ENCODE peak calls at places on chromosomes 4 and X, in five cellular contexts. One of them, this sample, is unnamed.

GRCh38 chr4:27888523-27888922 is 1027.9 kb downstream of the STIM2 start:
- DNase-seq in GM06990: no peak
- DNase-seq in cerebellum: no peak
- DNase-seq in anterior cingulate cortex: no peak
- DNase-seq in NCI-H2081 treated with DMSO at 0.1 percent for 48 hours: no peak
- DNase-seq in this sample: no peak

GRCh38 chr4:140736669-140737343 is 19.4 kb downstream of the TBC1D9 start:
- DNase-seq in GM06990: no peak
- DNase-seq in cerebellum: no peak
- DNase-seq in anterior cingulate cortex: no peak
- DNase-seq in NCI-H2081 treated with DMSO at 0.1 percent for 48 hours: no peak
- DNase-seq in this sample: no peak

GRCh38 chrX:15749642-15750610 is 11.9 kb downstream of the CA5B start:
- DNase-seq in GM06990: no peak
- DNase-seq in cerebellum: no peak
- DNase-seq in anterior cingulate cortex: no peak
- DNase-seq in NCI-H2081 treated with DMSO at 0.1 percent for 48 hours: no peak
- DNase-seq in this sample: no peak

GRCh38 chr4:184012937-184013336 is 107.8 kb downstream of the STOX2 start:
- DNase-seq in GM06990: no peak
- DNase-seq in cerebellum: no peak
- DNase-seq in anterior cingulate cortex: no peak
- DNase-seq in NCI-H2081 treated with DMSO at 0.1 percent for 48 hours: no peak
- DNase-seq in this sample: no peak

GRCh38 chr4:6824071-6824470 is 41.5 kb downstream of the KIAA0232 start:
- DNase-seq in GM06990: no peak
- DNase-seq in cerebellum: no peak
- DNase-seq in anterior cingulate cortex: no peak
- DNase-seq in NCI-H2081 treated with DMSO at 0.1 percent for 48 hours: no peak
- DNase-seq in this sample: no peak

GRCh38 chr4:186701273-186701672 is 22.4 kb downstream of the FAT1 start:
- DNase-seq in GM06990: no peak
- DNase-seq in cerebellum: peak; percentile 20
- DNase-seq in anterior cingulate cortex: no peak
- DNase-seq in NCI-H2081 treated with DMSO at 0.1 percent for 48 hours: no peak
- DNase-seq in this sample: no peak

GRCh38 chr4:156559346-156559745 is 412.3 kb downstream of the PDGFC start:
- DNase-seq in GM06990: no peak
- DNase-seq in cerebellum: no peak
- DNase-seq in anterior cingulate cortex: no peak
- DNase-seq in NCI-H2081 treated with DMSO at 0.1 percent for 48 hours: no peak
- DNase-seq in this sample: no peak

GRCh38 chr4:107757860-107758476 is 37.9 kb upstream of the PAPSS1 start:
- DNase-seq in GM06990: no peak
- DNase-seq in cerebellum: peak; percentile 55
- DNase-seq in anterior cingulate cortex: no peak
- DNase-seq in NCI-H2081 treated with DMSO at 0.1 percent for 48 hours: no peak
- DNase-seq in this sample: no peak

GRCh38 chr4:86892639-86892965 is 380 bp upstream of the C4orf36 start:
- DNase-seq in GM06990: no peak
- DNase-seq in cerebellum: no peak
- DNase-seq in anterior cingulate cortex: no peak
- DNase-seq in NCI-H2081 treated with DMSO at 0.1 percent for 48 hours: no peak
- DNase-seq in this sample: no peak

GRCh38 chrX:136214551-136214950 is 36.6 kb downstream of the MAP7D3 start:
- DNase-seq in GM06990: no peak
- DNase-seq in cerebellum: no peak
- DNase-seq in anterior cingulate cortex: no peak
- DNase-seq in NCI-H2081 treated with DMSO at 0.1 percent for 48 hours: no peak
- DNase-seq in this sample: no peak

GRCh38 chr4:73998040-73999011 is at the start of gene CXCL5:
- DNase-seq in GM06990: no peak
- DNase-seq in cerebellum: no peak
- DNase-seq in anterior cingulate cortex: no peak
- DNase-seq in NCI-H2081 treated with DMSO at 0.1 percent for 48 hours: no peak
- DNase-seq in this sample: no peak

GRCh38 chrX:137290011-137290410 is 256.2 kb upstream of the GPR101 start:
- DNase-seq in GM06990: no peak
- DNase-seq in cerebellum: peak; percentile 50
- DNase-seq in anterior cingulate cortex: no peak
- DNase-seq in NCI-H2081 treated with DMSO at 0.1 percent for 48 hours: no peak
- DNase-seq in this sample: no peak

GRCh38 chrX:72274526-72274925 is 2.5 kb downstream of the RPS4X start:
- DNase-seq in GM06990: no peak
- DNase-seq in cerebellum: no peak
- DNase-seq in anterior cingulate cortex: no peak
- DNase-seq in NCI-H2081 treated with DMSO at 0.1 percent for 48 hours: no peak
- DNase-seq in this sample: no peak

GRCh38 chr4:144787365-144788263 is 141.7 kb downstream of the HHIP start:
- DNase-seq in GM06990: peak; percentile 10
- DNase-seq in cerebellum: no peak
- DNase-seq in anterior cingulate cortex: no peak
- DNase-seq in NCI-H2081 treated with DMSO at 0.1 percent for 48 hours: no peak
- DNase-seq in this sample: no peak

GRCh38 chrX:15737188-15737956 is 698 bp upstream of the CA5B start:
- DNase-seq in GM06990: no peak
- DNase-seq in cerebellum: no peak
- DNase-seq in anterior cingulate cortex: no peak
- DNase-seq in NCI-H2081 treated with DMSO at 0.1 percent for 48 hours: no peak
- DNase-seq in this sample: no peak

This sample was measured in NCI-H1436 treated with DMSO at 0.1 percent for 48 hours.